ENCODE peak calls at places on chromosome 19, in six cellular contexts. One of them, this sample, is unnamed. For H3K4me1, the result is how much of the 10 kb centered on the place peaks cover.

GRCh38 chr19:56091066-56091490 is 30.0 kb downstream of the ZNF787 start:
- DNase-seq in mesendoderm: no peak
- DNase-seq in GM23248: peak
- DNase-seq in heart left ventricle: no peak
- DNase-seq in tibial nerve: no peak
- DNase-seq in neuronal stem cell: no peak
- DNase-seq in this sample: no peak

GRCh38 chr19:38769635-38770211 is 3.6 kb downstream of the LGALS7 start:
- DNase-seq in mesendoderm: peak
- DNase-seq in GM23248: peak
- DNase-seq in heart left ventricle: peak
- DNase-seq in tibial nerve: peak
- DNase-seq in neuronal stem cell: no peak
- DNase-seq in this sample: peak

GRCh38 chr19:12995596-12996541 is 594 bp downstream of the NFIX start:
- DNase-seq in mesendoderm: no peak
- DNase-seq in GM23248: peak
- DNase-seq in heart left ventricle: no peak
- DNase-seq in tibial nerve: peak
- DNase-seq in neuronal stem cell: no peak
- DNase-seq in this sample: no peak

GRCh38 chr19:5564930-5565329 is 2.8 kb downstream of the TINCR start:
- DNase-seq in mesendoderm: no peak
- DNase-seq in GM23248: no peak
- DNase-seq in heart left ventricle: no peak
- DNase-seq in tibial nerve: no peak
- DNase-seq in neuronal stem cell: no peak
- DNase-seq in this sample: no peak

GRCh38 chr19:49114630-49115363 is 627 bp downstream of the LIN7B start:
- DNase-seq in mesendoderm: peak
- DNase-seq in GM23248: peak
- DNase-seq in heart left ventricle: peak
- DNase-seq in tibial nerve: peak
- DNase-seq in neuronal stem cell: peak
- DNase-seq in this sample: peak

GRCh38 chr19:12785431-12786011 is 5.8 kb upstream of the JUNB start:
- DNase-seq in mesendoderm: no peak
- DNase-seq in GM23248: peak
- DNase-seq in heart left ventricle: no peak
- DNase-seq in tibial nerve: no peak
- DNase-seq in neuronal stem cell: no peak
- DNase-seq in this sample: peak

GRCh38 chr19:46076951-46077814 is 36.4 kb upstream of the IGFL4 start:
- DNase-seq in mesendoderm: peak
- DNase-seq in GM23248: peak
- DNase-seq in heart left ventricle: no peak
- DNase-seq in tibial nerve: peak
- DNase-seq in neuronal stem cell: peak
- DNase-seq in this sample: no peak

GRCh38 chr19:18904334-18905057 is 8.5 kb upstream of the CERS1 start:
- DNase-seq in mesendoderm: no peak
- DNase-seq in GM23248: no peak
- DNase-seq in heart left ventricle: no peak
- DNase-seq in tibial nerve: no peak
- DNase-seq in neuronal stem cell: no peak
- DNase-seq in this sample: no peak

DNA sequence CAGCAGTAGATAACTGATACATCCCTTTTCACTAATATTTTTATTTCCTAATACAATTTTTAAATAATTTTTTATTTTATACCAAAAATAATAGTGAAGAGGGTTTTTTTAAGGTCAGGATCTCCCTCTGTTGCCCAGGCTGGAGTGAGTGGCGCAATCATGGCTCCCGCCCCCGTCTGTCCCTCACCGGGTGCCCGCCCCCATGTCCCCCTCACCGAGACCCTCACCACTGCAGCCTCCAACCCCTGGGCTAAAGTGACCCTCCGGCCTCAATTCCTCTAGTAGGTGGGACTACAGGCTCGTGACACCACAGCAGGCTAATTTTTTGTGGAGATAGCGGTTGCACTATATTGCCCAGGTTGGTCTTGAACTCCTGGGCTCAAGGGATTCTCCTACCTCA is 17.8 kb upstream of the ZNF846 start:
- DNase-seq in mesendoderm: no peak
- DNase-seq in GM23248: no peak
- DNase-seq in heart left ventricle: no peak
- DNase-seq in tibial nerve: no peak
- DNase-seq in neuronal stem cell: no peak
- DNase-seq in this sample: peak
- H3K4me3 ChIP-seq in mesendoderm: no peak
- H3K4me3 ChIP-seq in GM23248: peak
- H3K4me3 ChIP-seq in heart left ventricle: peak
- H3K4me3 ChIP-seq in tibial nerve: peak
- H3K4me3 ChIP-seq in neuronal stem cell: peak
- H3K4me3 ChIP-seq in this sample: peak

GRCh38 chr19:40425450-40426287 is at the start of gene SERTAD1:
- DNase-seq in mesendoderm: peak
- DNase-seq in GM23248: peak
- DNase-seq in heart left ventricle: peak
- DNase-seq in tibial nerve: peak
- DNase-seq in neuronal stem cell: peak
- DNase-seq in this sample: peak
- H3K4me1 ChIP-seq in mesendoderm: under half
- H3K4me1 ChIP-seq in GM23248: under half
- H3K4me1 ChIP-seq in heart left ventricle: under half
- H3K4me1 ChIP-seq in tibial nerve: under half
- H3K4me1 ChIP-seq in neuronal stem cell: under half
- H3K4me1 ChIP-seq in this sample: under half

GRCh38 chr19:33752018-33752790 is 44.5 kb upstream of the KCTD15 start:
- DNase-seq in mesendoderm: no peak
- DNase-seq in GM23248: no peak
- DNase-seq in heart left ventricle: no peak
- DNase-seq in tibial nerve: no peak
- DNase-seq in neuronal stem cell: no peak
- DNase-seq in this sample: no peak
- H3K27ac ChIP-seq in mesendoderm: no peak
- H3K27ac ChIP-seq in GM23248: no peak
- H3K27ac ChIP-seq in heart left ventricle: no peak
- H3K27ac ChIP-seq in tibial nerve: no peak
- H3K27ac ChIP-seq in neuronal stem cell: no peak
- H3K27ac ChIP-seq in this sample: no peak

GRCh38 chr19:33224694-33225457 is 774 bp downstream of the SLC7A10 start:
- DNase-seq in mesendoderm: no peak
- DNase-seq in GM23248: no peak
- DNase-seq in heart left ventricle: no peak
- DNase-seq in tibial nerve: no peak
- DNase-seq in neuronal stem cell: no peak
- DNase-seq in this sample: no peak

GRCh38 chr19:33227870-33228599 is 2.4 kb upstream of the SLC7A10 start:
- DNase-seq in mesendoderm: no peak
- DNase-seq in GM23248: no peak
- DNase-seq in heart left ventricle: no peak
- DNase-seq in tibial nerve: no peak
- DNase-seq in neuronal stem cell: no peak
- DNase-seq in this sample: no peak

GRCh38 chr19:33225458-33225925 is at the start of gene SLC7A10:
- DNase-seq in mesendoderm: no peak
- DNase-seq in GM23248: peak
- DNase-seq in heart left ventricle: no peak
- DNase-seq in tibial nerve: no peak
- DNase-seq in neuronal stem cell: no peak
- DNase-seq in this sample: no peak

GRCh38 chr19:33226550-33227241 is 1.0 kb upstream of the SLC7A10 start:
- DNase-seq in mesendoderm: peak
- DNase-seq in GM23248: peak
- DNase-seq in heart left ventricle: no peak
- DNase-seq in tibial nerve: no peak
- DNase-seq in neuronal stem cell: no peak
- DNase-seq in this sample: peak

DNA sequence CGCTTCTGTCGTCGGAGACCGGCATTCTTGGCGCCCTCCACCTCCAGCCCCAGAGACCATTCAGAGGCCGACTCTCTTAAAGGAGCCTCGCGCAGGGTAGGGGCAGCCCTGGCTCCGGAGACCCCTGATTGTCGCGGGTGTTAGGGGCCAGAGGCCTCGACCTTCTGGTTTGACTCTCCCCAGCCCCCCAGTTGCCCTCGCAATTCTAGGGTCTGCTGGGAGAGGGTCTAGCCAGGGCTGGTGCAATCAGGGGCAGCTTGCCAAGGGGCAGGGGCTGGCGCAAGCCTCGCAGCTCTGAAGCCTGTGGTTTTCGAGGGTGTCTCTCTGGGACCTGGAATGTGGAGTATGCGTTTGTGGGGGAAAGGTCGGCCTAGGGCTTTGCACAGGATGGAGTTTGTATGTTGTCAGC is 1.6 kb upstream of the SLC7A10 start:
- DNase-seq in mesendoderm: peak
- DNase-seq in GM23248: no peak
- DNase-seq in heart left ventricle: no peak
- DNase-seq in tibial nerve: no peak
- DNase-seq in neuronal stem cell: no peak
- DNase-seq in this sample: peak
- H3K4me3 ChIP-seq in mesendoderm: no peak
- H3K4me3 ChIP-seq in GM23248: no peak
- H3K4me3 ChIP-seq in heart left ventricle: no peak
- H3K4me3 ChIP-seq in tibial nerve: no peak
- H3K4me3 ChIP-seq in neuronal stem cell: no peak
- H3K4me3 ChIP-seq in this sample: peak

GRCh38 chr19:2099937-2100718 is 3.4 kb downstream of the IZUMO4 start:
- DNase-seq in mesendoderm: no peak
- DNase-seq in GM23248: no peak
- DNase-seq in heart left ventricle: no peak
- DNase-seq in tibial nerve: no peak
- DNase-seq in neuronal stem cell: no peak
- DNase-seq in this sample: peak

GRCh38 chr19:2095338-2095938 is 688 bp downstream of the MOB3A start:
- DNase-seq in mesendoderm: no peak
- DNase-seq in GM23248: peak
- DNase-seq in heart left ventricle: no peak
- DNase-seq in tibial nerve: no peak
- DNase-seq in neuronal stem cell: no peak
- DNase-seq in this sample: peak

GRCh38 chr19:2096543-2097329 is at the start of gene IZUMO4:
- DNase-seq in mesendoderm: peak
- DNase-seq in GM23248: peak
- DNase-seq in heart left ventricle: peak
- DNase-seq in tibial nerve: peak
- DNase-seq in neuronal stem cell: peak
- DNase-seq in this sample: peak

GRCh38 chr19:2099054-2099501 is 2.4 kb downstream of the IZUMO4 start:
- DNase-seq in mesendoderm: no peak
- DNase-seq in GM23248: no peak
- DNase-seq in heart left ventricle: no peak
- DNase-seq in tibial nerve: no peak
- DNase-seq in neuronal stem cell: no peak
- DNase-seq in this sample: no peak

DNA sequence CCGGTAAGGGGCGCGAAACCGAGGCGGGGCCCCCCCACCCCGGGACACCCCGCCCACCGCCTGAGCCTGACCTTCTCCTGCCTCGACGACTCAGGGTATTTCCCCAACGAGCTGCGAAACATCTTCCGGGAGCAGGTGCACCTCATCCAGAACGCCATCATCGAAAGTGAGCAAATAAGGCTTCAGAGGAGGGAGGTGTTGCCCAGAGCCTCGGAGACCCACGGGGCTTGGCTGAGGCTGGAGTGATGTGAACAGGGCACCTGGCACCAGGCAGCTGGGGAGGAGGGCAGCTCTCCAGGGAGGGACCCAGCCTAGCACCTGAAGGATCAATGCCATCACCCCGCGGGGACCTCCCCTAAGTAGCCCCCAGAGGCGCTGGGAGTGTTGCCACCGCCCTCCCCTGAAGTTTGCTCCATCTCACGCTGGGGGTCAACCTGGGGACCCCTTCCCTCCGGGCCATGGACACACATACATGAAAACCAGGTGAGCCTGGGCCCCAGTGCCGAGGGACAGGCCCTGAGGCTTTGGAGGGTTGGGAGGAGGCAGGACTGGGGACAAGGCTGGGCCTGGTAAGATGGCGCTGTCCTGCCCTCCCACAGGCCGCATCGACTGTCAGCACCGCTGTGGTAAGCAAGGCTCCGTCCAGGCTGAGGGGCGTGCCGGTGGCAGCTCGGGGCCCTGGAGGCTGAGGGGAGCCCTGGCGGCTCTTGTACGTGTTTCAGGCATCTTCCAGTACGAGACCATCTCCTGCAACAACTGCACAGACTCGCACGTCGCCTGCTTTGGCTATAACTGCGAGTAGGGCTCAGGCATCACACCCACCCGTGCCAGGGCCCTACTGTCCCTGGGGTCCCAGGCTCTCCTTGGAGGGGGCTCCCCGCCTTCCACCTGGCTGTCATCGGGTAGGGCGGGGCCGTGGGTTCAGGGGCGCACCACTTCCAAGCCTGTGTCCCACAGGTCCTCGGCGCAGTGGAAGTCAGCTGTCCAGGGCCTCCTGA is 914 bp downstream of the IZUMO4 start:
- DNase-seq in mesendoderm: no peak
- DNase-seq in GM23248: peak
- DNase-seq in heart left ventricle: no peak
- DNase-seq in tibial nerve: no peak
- DNase-seq in neuronal stem cell: no peak
- DNase-seq in this sample: peak
- H3K4me1 ChIP-seq in mesendoderm: under half
- H3K4me1 ChIP-seq in GM23248: under half
- H3K4me1 ChIP-seq in heart left ventricle: under half
- H3K4me1 ChIP-seq in tibial nerve: under half
- H3K4me1 ChIP-seq in neuronal stem cell: under half
- H3K4me1 ChIP-seq in this sample: under half

GRCh38 chr19:15291089-15291488 is 41.2 kb downstream of the BRD4 start:
- DNase-seq in mesendoderm: no peak
- DNase-seq in GM23248: peak
- DNase-seq in heart left ventricle: no peak
- DNase-seq in tibial nerve: no peak
- DNase-seq in neuronal stem cell: no peak
- DNase-seq in this sample: no peak
- H3K27ac ChIP-seq in mesendoderm: no peak
- H3K27ac ChIP-seq in GM23248: peak
- H3K27ac ChIP-seq in heart left ventricle: no peak
- H3K27ac ChIP-seq in tibial nerve: peak
- H3K27ac ChIP-seq in neuronal stem cell: no peak
- H3K27ac ChIP-seq in this sample: no peak

GRCh38 chr19:43780706-43781525 is at the start of gene KCNN4:
- DNase-seq in mesendoderm: no peak
- DNase-seq in GM23248: peak
- DNase-seq in heart left ventricle: no peak
- DNase-seq in tibial nerve: no peak
- DNase-seq in neuronal stem cell: no peak
- DNase-seq in this sample: peak
- H3K4me3 ChIP-seq in mesendoderm: no peak
- H3K4me3 ChIP-seq in GM23248: peak
- H3K4me3 ChIP-seq in heart left ventricle: no peak
- H3K4me3 ChIP-seq in tibial nerve: peak
- H3K4me3 ChIP-seq in neuronal stem cell: no peak
- H3K4me3 ChIP-seq in this sample: peak

This sample was measured in upper lobe of left lung.